ENCODE peak calls at places on chromosomes 6 and 20, in seven cellular contexts. V is adipocyte; B is HS-27A; N is nucleus accumbens; U is amygdala; L is activated gamma-delta T cell treated with anti-CD3 and anti-CD28 coated beads, Interleukin-2, amount 50 U/mL, for 16 hours; Y is amniotic epithelial cell. J is an unnamed sample.

GRCh38 chr6:170437719-170438401 is 115.2 kb downstream of the PSMB1 start:
- DNase-seq in V (no peak), B (no peak), N (no peak), U (no peak), L (no peak), Y (peak), J (no peak)

GRCh38 chr20:2131366-2131765 is 29.7 kb downstream of the STK35 start:
- DNase-seq in V (peak), B (no peak), N (no peak), U (no peak), L (no peak), Y (peak), J (no peak)

GRCh38 chr6:110949679-110950285 is 8.7 kb upstream of the GTF3C6 start:
- DNase-seq in V (peak), B (no peak), N (no peak), U (no peak), L (no peak), Y (peak), J (no peak)

GRCh38 chr6:52697903-52698302 is 27.0 kb downstream of the TMEM14A start:
- DNase-seq in V (peak), B (no peak), N (no peak), U (no peak), L (no peak), Y (peak), J (no peak)

GRCh38 chr6:42010909-42011308 is 39.4 kb upstream of the TAF8 start:
- DNase-seq in V (no peak), B (no peak), N (no peak), U (no peak), L (no peak), Y (no peak), J (no peak)

GRCh38 chr20:58500256-58500655 is 14.9 kb downstream of the APCDD1L start:
- DNase-seq in V (no peak), B (no peak), N (no peak), U (no peak), L (no peak), Y (no peak), J (no peak)

GRCh38 chr6:9484091-9484490 is 930.8 kb downstream of the TFAP2A start:
- DNase-seq in V (peak), B (no peak), N (no peak), U (no peak), L (no peak), Y (no peak), J (no peak)

GRCh38 chr6:55180258-55180657 is 5.9 kb downstream of the HCRTR2 start:
- DNase-seq in V (no peak), B (no peak), N (no peak), U (no peak), L (no peak), Y (no peak), J (no peak)

GRCh38 chr20:52137850-52138249 is 53.7 kb downstream of the ZFP64 start:
- DNase-seq in V (no peak), B (no peak), N (no peak), U (no peak), L (no peak), Y (no peak), J (no peak)

GRCh38 chr20:41600926-41601631 is 17.1 kb downstream of the CHD6 start:
- DNase-seq in V (no peak), B (no peak), N (no peak), U (no peak), L (no peak), Y (no peak), J (no peak)

GRCh38 chr6:170111141-170111664 is 179.7 kb downstream of the DLL1 start:
- DNase-seq in V (no peak), B (no peak), N (no peak), U (no peak), L (no peak), Y (no peak), J (no peak)

GRCh38 chr20:51752343-51752951 is 15.7 kb downstream of the ATP9A start:
- DNase-seq in V (peak), B (peak), N (no peak), U (no peak), L (no peak), Y (peak), J (no peak)

GRCh38 chr20:53611449-53611894 is 17.8 kb upstream of the ZNF217 start:
- DNase-seq in V (peak), B (peak), N (no peak), U (no peak), L (no peak), Y (peak), J (no peak)

GRCh38 chr6:146997062-146997461 is 207.2 kb upstream of the STXBP5 start:
- DNase-seq in V (peak), B (no peak), N (no peak), U (no peak), L (no peak), Y (peak), J (no peak)

GRCh38 chr20:8334641-8335040 is 202.6 kb downstream of the PLCB1 start:
- DNase-seq in V (no peak), B (no peak), N (no peak), U (no peak), L (no peak), Y (no peak), J (no peak)

GRCh38 chr6:152981989-152982767 is 663 bp downstream of the FBXO5 start:
- DNase-seq in V (no peak), B (no peak), N (no peak), U (no peak), L (no peak), Y (no peak), J (no peak)

GRCh38 chr20:10414982-10415650 is 18.9 kb downstream of the MKKS start:
- DNase-seq in V (no peak), B (no peak), N (no peak), U (no peak), L (no peak), Y (no peak), J (no peak)

GRCh38 chr6:82980086-82980485 is 85.6 kb downstream of the UBE3D start:
- DNase-seq in V (peak), B (no peak), N (no peak), U (no peak), L (no peak), Y (peak), J (no peak)

GRCh38 chr6:42378536-42378935 is 73.2 kb downstream of the TRERF1 start:
- DNase-seq in V (no peak), B (no peak), N (no peak), U (no peak), L (no peak), Y (no peak), J (no peak)

GRCh38 chr6:41503841-41504525 is 42.2 kb upstream of the FOXP4 start:
- DNase-seq in V (peak), B (no peak), N (no peak), U (no peak), L (no peak), Y (peak), J (no peak)

GRCh38 chr20:57089701-57090144 is 176.7 kb downstream of the BMP7 start:
- DNase-seq in V (peak), B (no peak), N (no peak), U (peak), L (peak), Y (no peak), J (peak)

GRCh38 chr20:2706688-2707352 is 14.2 kb downstream of the EBF4 start:
- DNase-seq in V (no peak), B (no peak), N (no peak), U (no peak), L (no peak), Y (no peak), J (no peak)

GRCh38 chr20:59697082-59697481 is 92.7 kb downstream of the PHACTR3 start:
- DNase-seq in V (no peak), B (no peak), N (no peak), U (no peak), L (no peak), Y (no peak), J (no peak)

GRCh38 chr6:41071501-41071922 is 644 bp downstream of the OARD1 start:
- DNase-seq in V (no peak), B (no peak), N (no peak), U (no peak), L (no peak), Y (no peak), J (no peak)

GRCh38 chr6:98782772-98783171 is 51.6 kb upstream of the POU3F2 start:
- DNase-seq in V (no peak), B (no peak), N (no peak), U (no peak), L (no peak), Y (no peak), J (no peak)

GRCh38 chr20:438581-439469 is 23.5 kb downstream of the TBC1D20 start:
- DNase-seq in V (no peak), B (no peak), N (no peak), U (no peak), L (peak), Y (no peak), J (no peak)

GRCh38 chr6:148523051-148523450 is 180.4 kb downstream of the SASH1 start:
- DNase-seq in V (peak), B (peak), N (no peak), U (no peak), L (no peak), Y (peak), J (no peak)

GRCh38 chr20:46523696-46524328 is 10.5 kb upstream of the ZNF334 start:
- DNase-seq in V (peak), B (no peak), N (no peak), U (no peak), L (no peak), Y (peak), J (no peak)

GRCh38 chr6:107822154-107823046 is 1.7 kb downstream of the SCML4 start:
- DNase-seq in V (no peak), B (no peak), N (no peak), U (no peak), L (peak), Y (no peak), J (no peak)